ENCODE peak calls at places on chromosomes 13 and 19, in four cellular contexts. R is left ventricle myocardium inferior, P is K562, I is neuronal stem cell. L is an unnamed sample.

GRCh38 chr19:4713384-4713951 is 10.2 kb downstream of the DPP9 start:
- DNase-seq in R (peak; percentile 85), P (no peak), I (no peak), L (peak; percentile 91)

GRCh38 chr13:93023929-93024328 is 202.7 kb upstream of the GPC6 start:
- DNase-seq in R (no peak), P (no peak), I (no peak), L (no peak)

GRCh38 chr19:17063412-17063811 is 11.8 kb downstream of the HAUS8 start:
- DNase-seq in R (no peak), P (no peak), I (no peak), L (no peak)

GRCh38 chr19:916645-917322 is 349 bp upstream of the KISS1R start:
- DNase-seq in R (no peak), P (peak; percentile 92), I (no peak), L (peak; percentile 31)

GRCh38 chr19:48713041-48713863 is 6.3 kb downstream of the MAMSTR start:
- DNase-seq in R (no peak), P (peak; percentile 63), I (no peak), L (no peak)

GRCh38 chr19:5828661-5829566 is 10.6 kb downstream of the FUT6 start:
- DNase-seq in R (peak; percentile 40), P (no peak), I (peak; percentile 56), L (peak; percentile 63)

GRCh38 chr19:45632468-45633196 is 6.6 kb downstream of the EML2 start:
- DNase-seq in R (peak; percentile 70), P (peak; percentile 97), I (peak; percentile 88), L (peak; percentile 81)

GRCh38 chr13:112781881-112782361 is 92.1 kb downstream of the ATP11A start:
- DNase-seq in R (peak; percentile 68), P (no peak), I (no peak), L (no peak)

GRCh38 chr13:39349391-39349790 is 253.6 kb downstream of the LHFPL6 start:
- DNase-seq in R (no peak), P (no peak), I (no peak), L (no peak)

GRCh38 chr13:33140161-33140560 is 123.9 kb downstream of the KL start:
- DNase-seq in R (no peak), P (no peak), I (no peak), L (no peak)

GRCh38 chr13:40189426-40189825 is 477.0 kb downstream of the FOXO1 start:
- DNase-seq in R (no peak), P (no peak), I (no peak), L (no peak)

GRCh38 chr13:105612541-105612940 is 922.9 kb downstream of the EFNB2 start:
- DNase-seq in R (no peak), P (no peak), I (no peak), L (no peak)

GRCh38 chr13:33494596-33495214 is 209.2 kb upstream of the STARD13 start:
- DNase-seq in R (peak; percentile 17), P (peak; percentile 5), I (no peak), L (peak; percentile 96)

GRCh38 chr13:109941951-109942350 is 155.6 kb upstream of the IRS2 start:
- DNase-seq in R (no peak), P (no peak), I (no peak), L (no peak)
- H3K4me3 ChIP-seq in R (no peak overlapping the region), P (no peak overlapping the region), I (no peak overlapping the region), L (no peak overlapping the region)

DNA sequence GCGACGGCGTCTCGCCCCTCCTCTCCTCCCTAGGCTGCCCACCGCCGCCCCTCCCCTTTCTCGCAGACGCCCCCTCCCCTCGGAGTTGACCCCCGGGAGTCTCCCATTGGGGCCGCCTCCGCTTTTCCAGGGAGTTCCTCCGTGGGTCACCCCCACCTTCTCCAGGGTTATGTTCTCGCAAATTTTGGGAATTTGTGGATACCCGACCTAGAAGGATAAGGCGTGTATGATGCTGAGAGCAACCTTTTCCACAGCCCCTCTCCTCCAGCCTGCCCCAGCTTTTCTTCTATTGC is 273 bp upstream of the RCBTB2 start:
- DNase-seq in R (no peak), P (no peak), I (no peak), L (no peak)
- H3K9me3 ChIP-seq in R (no peaks in the 10 kb centered on the region), P (no peaks in the 10 kb centered on the region), I (no peaks in the 10 kb centered on the region), L (no peaks in the 10 kb centered on the region)

GRCh38 chr19:50206191-50206590 is 2.8 kb downstream of the MYH14 start:
- DNase-seq in R (no peak), P (no peak), I (no peak), L (no peak)
- H3K4me3 ChIP-seq in R (no peak overlapping the region), P (no peak overlapping the region), I (no peak overlapping the region), L (no peak overlapping the region)

GRCh38 chr19:6988257-6988656 is 33.0 kb downstream of the MBD3L2B start:
- DNase-seq in R (no peak), P (no peak), I (no peak), L (no peak)
- H3K9me3 ChIP-seq in R (peaks cover 35% of the 10 kb centered on the region), P (peaks cover 1% of the 10 kb centered on the region), I (peaks cover 3% of the 10 kb centered on the region), L (no peaks in the 10 kb centered on the region)

GRCh38 chr13:88751994-88752393 is 1080.8 kb downstream of the SLITRK5 start:
- DNase-seq in R (no peak), P (no peak), I (no peak), L (no peak)
- H3K4me3 ChIP-seq in R (no peak overlapping the region), P (no peak overlapping the region), I (no peak overlapping the region), L (no peak overlapping the region)

GRCh38 chr19:2854849-2855248 is 12.3 kb upstream of the ZNF556 start:
- DNase-seq in R (no peak), P (no peak), I (no peak), L (no peak)
- H3K9me3 ChIP-seq in R (peaks cover 100% of the 10 kb centered on the region), P (peaks cover 32% of the 10 kb centered on the region), I (peaks cover 74% of the 10 kb centered on the region), L (peaks cover 19% of the 10 kb centered on the region)

L was measured in cardiac muscle cell.